ENCODE peak calls at places on chromosomes 12 and 14, in six cellular contexts. O is MV-4-11; B is adipocyte; M is RCC 7860; Z is stimulated activated CD4-positive, alpha-beta T cell treated with anti-CD3 and anti-CD28 coated beads, Interleukin-4, amount 100 ng/mL, for 24 hours; W is RPMI8226. A is an unnamed sample.

GRCh38 chr12:4857472-4858291 is 52.0 kb upstream of the KCNA1 start:
- DNase-seq in M (peak; percentile 36), Z (peak; percentile 76), B (peak; percentile 92), O (peak; percentile 60), W (peak; percentile 89), A (peak; percentile 62)

GRCh38 chr14:29216316-29216715 is 449.7 kb downstream of the FOXG1 start:
- DNase-seq in Z (no peak), W (no peak), B (no peak), O (no peak), M (no peak), A (no peak)

GRCh38 chr12:57268264-57268663 is 17.3 kb upstream of the STAC3 start:
- DNase-seq in M (peak; percentile 33), Z (peak; percentile 36), B (no peak), W (no peak), O (peak; percentile 35), A (no peak)

GRCh38 chr14:69149461-69150244 is 3.3 kb downstream of the DCAF5 start:
- DNase-seq in Z (no peak), B (peak; percentile 33), O (no peak), W (no peak), M (no peak), A (no peak)

GRCh38 chr14:37230551-37231194 is 32.9 kb downstream of the MIPOL1 start:
- DNase-seq in B (peak; percentile 95), W (peak; percentile 72), M (peak; percentile 32), O (peak; percentile 37), Z (no peak), A (peak; percentile 36)

GRCh38 chr14:75811862-75812505 is 150.9 kb downstream of the TTLL5 start:
- DNase-seq in O (no peak), M (no peak), B (peak; percentile 25), Z (no peak), W (no peak), A (no peak)

GRCh38 chr12:96070670-96071279 is 35.4 kb upstream of the LTA4H start:
- DNase-seq in W (peak; percentile 40), O (peak; percentile 24), Z (no peak), B (no peak), M (no peak), A (no peak)

GRCh38 chr14:20332946-20333782 is at the start of gene CCNB1IP1:
- DNase-seq in B (peak; percentile 91), O (peak; percentile 95), W (peak; percentile 77), Z (peak; percentile 62), M (peak; percentile 66), A (peak; percentile 85)

GRCh38 chr12:98883231-98883630 is 238.1 kb downstream of the APAF1 start:
- DNase-seq in M (no peak), W (no peak), Z (no peak), O (no peak), B (no peak), A (no peak)